ENCODE peak calls at places on chromosome 15, in five cellular contexts. P, U, R, S and X are unnamed samples.

GRCh38 chr15:99703603-99704443 is 29.4 kb downstream of the LYSMD4 start:
- DNase-seq in P (no peak), U (no peak), R (peak), S (no peak), X (peak)

GRCh38 chr15:101448336-101448735 is 41.2 kb downstream of the PCSK6 start:
- DNase-seq in P (no peak), U (no peak), R (no peak), S (no peak), X (no peak)

GRCh38 chr15:29087521-29088285 is 181.9 kb downstream of the NSMCE3 start:
- DNase-seq in P (no peak), U (no peak), R (no peak), S (no peak), X (no peak)

GRCh38 chr15:41648770-41649169 is 11.4 kb upstream of the MGA start:
- DNase-seq in P (no peak), U (no peak), R (no peak), S (no peak), X (no peak)

GRCh38 chr15:52649686-52650085 is 29.5 kb downstream of the ATOSA start:
- DNase-seq in P (no peak), U (no peak), R (no peak), S (no peak), X (no peak)

GRCh38 chr15:66070220-66070934 is 183.2 kb downstream of the MEGF11 start:
- DNase-seq in P (no peak), U (no peak), R (no peak), S (no peak), X (no peak)

GRCh38 chr15:92162657-92163056 is 231.0 kb upstream of the ST8SIA2 start:
- DNase-seq in P (no peak), U (no peak), R (no peak), S (no peak), X (no peak)

GRCh38 chr15:66099950-66100671 is 153.4 kb downstream of the MEGF11 start:
- DNase-seq in P (no peak), U (no peak), R (no peak), S (peak), X (no peak)

GRCh38 chr15:29942144-29942543 is 119.9 kb upstream of the TJP1 start:
- DNase-seq in P (no peak), U (no peak), R (no peak), S (no peak), X (no peak)

GRCh38 chr15:25905140-25905539 is 42.0 kb upstream of the ATP10A start:
- DNase-seq in P (no peak), U (no peak), R (no peak), S (no peak), X (no peak)

GRCh38 chr15:38054488-38054887 is 120.0 kb downstream of the TMCO5A start:
- DNase-seq in P (no peak), U (no peak), R (no peak), S (no peak), X (no peak)

GRCh38 chr15:54979949-54980348 is 216.8 kb downstream of the RSL24D1 start:
- DNase-seq in P (no peak), U (no peak), R (no peak), S (no peak), X (no peak)

GRCh38 chr15:86247249-86247955 is 167.7 kb downstream of the AGBL1 start:
- DNase-seq in P (no peak), U (no peak), R (no peak), S (no peak), X (no peak)

GRCh38 chr15:72118400-72118978 is at the start of gene SENP8:
- DNase-seq in P (no peak), U (no peak), R (no peak), S (no peak), X (peak)

GRCh38 chr15:42137461-42138261 is 18.8 kb downstream of the PLA2G4F start:
- DNase-seq in P (peak), U (no peak), R (peak), S (peak), X (peak)

GRCh38 chr15:80844011-80844732 is 65.0 kb downstream of the CEMIP start:
- DNase-seq in P (no peak), U (no peak), R (no peak), S (no peak), X (no peak)

GRCh38 chr15:82666606-82667005 is 19.4 kb upstream of the CPEB1 start:
- DNase-seq in P (no peak), U (no peak), R (no peak), S (peak), X (no peak)

GRCh38 chr15:62560943-62561571 is 396.0 kb upstream of the C2CD4B start:
- DNase-seq in P (no peak), U (no peak), R (no peak), S (peak), X (no peak)

GRCh38 chr15:29568840-29569532 is 253.3 kb downstream of the TJP1 start:
- DNase-seq in P (no peak), U (no peak), R (peak), S (peak), X (no peak)

GRCh38 chr15:81002254-81003022 is 1.7 kb downstream of the TLNRD1 start:
- DNase-seq in P (no peak), U (no peak), R (peak), S (peak), X (peak)

GRCh38 chr15:41849861-41850260 is 11.2 kb downstream of the PLA2G4B start:
- DNase-seq in P (no peak), U (no peak), R (no peak), S (no peak), X (no peak)

GRCh38 chr15:42140383-42141070 is 15.9 kb downstream of the PLA2G4F start:
- DNase-seq in P (peak), U (no peak), R (no peak), S (peak), X (no peak)

GRCh38 chr15:37014137-37014536 is 86.2 kb downstream of the MEIS2 start:
- DNase-seq in P (no peak), U (no peak), R (no peak), S (no peak), X (no peak)

DNA sequence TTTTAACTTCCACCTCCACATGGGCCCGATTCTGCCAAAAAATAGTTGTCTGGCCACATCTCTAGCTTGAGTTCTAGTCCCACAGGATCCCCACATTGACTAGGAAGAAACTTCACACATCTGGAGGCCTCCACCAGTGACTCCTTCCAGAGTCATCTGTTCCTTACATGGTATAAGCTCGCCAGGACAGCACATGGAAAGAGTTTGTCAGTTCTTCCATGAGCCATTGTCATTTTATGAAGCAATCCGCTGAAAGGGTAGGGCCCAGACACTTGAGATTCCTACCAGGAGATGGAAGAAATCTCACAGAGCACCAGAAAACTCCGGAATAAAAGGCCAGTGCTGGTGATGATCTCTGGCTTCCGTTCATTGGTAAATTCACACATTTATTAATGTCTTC is 350.5 kb upstream of the ICE2 start:
- DNase-seq in P (no peak), U (no peak), R (no peak), S (peak), X (no peak)
- TF ChIP-seq CTCF in P (no peak), U (no peak), R (no peak), S (no peak), X (no peak)

DNA sequence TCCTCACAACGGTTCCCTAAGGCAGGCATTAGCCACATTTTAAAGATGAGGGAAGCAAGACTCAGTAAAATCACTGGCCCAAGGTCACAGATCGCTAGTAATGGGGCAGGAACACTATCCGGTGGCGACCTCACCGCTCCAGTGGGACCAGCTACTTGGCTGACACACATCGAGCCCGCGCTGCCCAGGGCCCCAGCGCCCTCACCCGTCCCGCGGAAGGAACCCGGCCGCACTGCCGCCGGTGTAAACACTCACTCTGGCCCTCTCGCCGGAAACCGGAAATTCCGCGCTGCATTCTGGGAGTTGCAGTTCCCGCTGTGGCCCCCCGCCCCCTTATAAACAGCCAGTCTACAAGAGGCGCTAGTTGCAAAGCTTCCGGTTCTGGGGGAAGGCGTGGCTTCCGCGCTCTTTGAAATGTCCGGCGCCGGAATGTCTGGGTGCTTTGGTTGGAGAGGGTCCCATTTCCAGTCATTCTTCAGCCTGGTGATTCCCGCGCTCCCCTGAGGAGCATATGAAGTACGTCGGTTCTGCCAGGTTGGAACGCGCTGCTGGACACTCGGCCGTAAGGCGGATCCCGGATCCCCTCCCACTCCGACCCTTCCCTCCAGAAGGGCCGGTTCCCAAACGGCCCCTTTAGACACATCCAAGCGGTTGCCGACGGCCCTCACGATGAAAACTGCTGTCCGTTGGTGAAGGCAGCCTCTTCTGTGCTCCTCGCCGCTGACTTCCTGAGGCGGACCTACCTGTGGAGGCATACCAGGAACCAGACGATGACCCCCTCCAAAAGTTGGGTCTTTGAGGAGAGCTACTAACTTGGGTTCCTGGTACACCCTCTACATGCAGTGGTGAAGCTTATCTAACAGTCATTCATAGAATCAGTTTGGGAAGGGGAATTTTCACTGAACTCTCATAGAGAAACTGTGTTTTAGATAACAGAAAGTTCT is at the start of gene UBL7:
- DNase-seq in P (peak), U (peak), R (peak), S (peak), X (peak)
- TF ChIP-seq CTCF in P (peak), U (no peak), R (no peak), S (peak), X (no peak)

DNA sequence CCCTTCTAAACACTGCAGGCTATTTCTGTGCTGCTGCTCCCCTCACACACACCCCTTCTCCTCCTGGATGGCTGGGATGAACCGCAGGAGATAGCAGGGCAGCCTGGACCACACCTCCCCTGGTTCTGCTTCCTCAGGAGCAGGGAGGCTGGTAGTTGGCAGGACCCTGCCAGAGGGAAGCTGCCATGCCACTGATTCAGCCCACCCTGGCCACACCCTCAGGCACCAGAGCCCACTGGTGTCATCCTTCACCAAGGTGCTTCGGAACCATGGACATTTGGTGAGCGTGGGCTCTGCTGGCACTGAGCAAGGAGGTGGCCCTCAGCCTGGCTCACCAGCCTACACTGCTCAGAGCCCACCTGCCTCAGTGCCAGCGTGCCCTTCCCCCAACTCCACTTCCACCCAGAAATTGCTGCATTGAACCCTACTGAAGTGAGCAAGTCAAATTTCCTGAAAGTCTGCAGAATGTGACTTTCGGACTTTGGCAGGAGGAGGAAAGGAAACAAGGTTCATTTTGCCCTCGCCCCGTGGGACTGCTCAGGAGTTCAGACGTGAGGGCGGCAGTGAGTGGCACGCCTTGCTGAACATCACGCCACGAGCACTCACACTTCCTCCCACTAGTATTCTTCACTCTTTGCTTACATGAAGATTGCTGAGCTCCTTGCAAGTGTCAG is 26.3 kb downstream of the BMF start:
- DNase-seq in P (no peak), U (no peak), R (no peak), S (no peak), X (no peak)
- TF ChIP-seq CTCF in P (no peak), U (no peak), R (no peak), S (no peak), X (no peak)

GRCh38 chr15:45134046-45134445 is 4.3 kb downstream of the DUOX1 start:
- DNase-seq in P (no peak), U (no peak), R (no peak), S (no peak), X (no peak)

GRCh38 chr15:45133561-45133920 is 3.7 kb downstream of the DUOX1 start:
- DNase-seq in P (no peak), U (no peak), R (no peak), S (no peak), X (no peak)

GRCh38 chr15:45132844-45133560 is 3.2 kb downstream of the DUOX1 start:
- DNase-seq in P (no peak), U (no peak), R (no peak), S (no peak), X (no peak)

GRCh38 chr15:45136378-45136764 is 6.6 kb downstream of the DUOX1 start:
- DNase-seq in P (no peak), U (no peak), R (no peak), S (peak), X (no peak)

DNA sequence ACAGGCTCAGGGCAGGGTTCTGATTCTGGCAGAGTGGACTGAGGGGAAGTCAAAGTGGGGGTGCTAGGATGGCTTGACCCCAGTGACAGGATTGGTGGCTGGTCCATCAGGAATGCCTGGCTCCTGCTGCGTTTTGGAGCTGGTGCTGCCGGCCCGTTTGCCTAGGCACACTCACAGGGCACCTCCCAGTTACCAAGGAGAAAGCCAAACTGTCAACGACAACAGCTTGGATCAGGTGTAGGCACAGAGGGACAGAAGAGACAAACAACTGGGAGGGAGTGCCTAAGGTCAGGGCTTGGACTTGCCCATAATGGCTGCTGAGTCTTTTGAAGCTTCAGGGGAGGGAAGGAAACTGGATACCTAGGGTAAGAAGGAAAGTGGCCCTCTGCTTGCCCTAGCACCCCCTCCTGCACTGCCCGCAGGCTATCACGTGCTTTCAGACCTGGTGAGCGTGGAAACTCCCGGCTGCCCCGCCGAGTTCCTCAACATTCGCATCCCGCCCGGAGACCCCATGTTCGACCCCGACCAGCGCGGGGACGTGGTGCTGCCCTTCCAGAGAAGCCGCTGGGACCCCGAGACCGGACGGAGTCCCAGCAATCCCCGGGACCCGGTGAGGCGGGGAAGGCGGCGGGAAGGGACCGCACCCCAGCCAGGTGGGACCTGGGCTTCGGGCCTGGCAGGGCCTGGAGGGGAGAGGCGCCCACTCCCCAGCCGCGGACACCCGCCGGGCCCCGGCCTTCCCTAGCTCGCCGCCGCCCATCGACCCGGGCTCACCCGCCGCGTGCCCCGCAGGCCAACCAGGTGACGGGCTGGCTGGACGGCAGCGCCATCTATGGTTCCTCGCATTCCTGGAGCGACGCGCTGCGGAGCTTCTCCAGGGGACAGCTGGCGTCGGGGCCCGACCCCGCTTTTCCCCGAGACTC is 5.1 kb downstream of the DUOX1 start:
- DNase-seq in P (no peak), U (no peak), R (no peak), S (peak), X (no peak)
- TF ChIP-seq CTCF in P (no peak), U (no peak), R (no peak), S (peak), X (peak)

DNA sequence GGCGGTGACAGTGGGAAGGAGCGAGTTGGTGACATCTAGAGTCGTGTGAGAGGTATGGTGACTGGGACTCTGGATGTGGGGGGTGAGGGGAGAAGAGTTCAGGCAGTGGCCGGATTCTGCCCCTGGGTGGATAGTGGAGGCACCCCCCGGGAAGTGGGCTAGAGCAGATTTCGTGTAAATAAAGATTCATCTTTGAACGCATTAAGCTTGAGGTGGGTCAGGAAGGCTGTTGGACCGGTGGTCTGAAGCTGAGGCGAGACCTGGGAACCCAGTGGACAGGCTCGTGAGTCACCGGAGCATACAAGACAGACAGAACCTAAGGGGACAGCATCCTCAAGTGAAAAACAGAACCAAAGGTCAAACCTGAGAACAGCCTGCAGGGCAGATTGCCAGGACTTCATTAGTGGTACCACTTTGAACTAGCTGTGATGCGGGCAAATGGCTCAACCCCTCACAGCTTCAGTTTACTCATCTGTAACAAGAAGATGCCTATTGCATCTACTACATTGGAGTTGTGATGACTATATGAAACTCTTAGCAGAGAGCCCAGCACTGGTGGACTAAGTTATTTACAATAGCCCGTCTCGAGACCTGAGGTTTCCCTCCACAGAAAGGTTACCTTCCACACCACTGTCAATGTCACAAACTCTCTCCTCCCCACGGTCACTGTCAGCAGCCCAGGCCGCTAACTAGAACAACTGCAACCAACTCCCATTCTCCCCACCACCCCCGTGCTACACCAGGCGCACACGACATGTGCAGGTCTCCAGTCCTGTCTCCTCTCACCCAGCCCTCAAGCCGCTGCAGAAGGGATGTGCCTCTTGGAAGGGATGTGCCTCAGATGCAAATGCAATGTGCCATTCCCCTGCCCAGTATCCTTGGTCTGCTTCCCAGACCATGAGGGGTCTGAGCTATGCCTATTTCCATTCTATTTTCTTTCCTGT is 901 bp upstream of the CLN6 start:
- DNase-seq in P (no peak), U (no peak), R (peak), S (no peak), X (no peak)
- TF ChIP-seq CTCF in P (no peak), U (no peak), R (no peak), S (no peak), X (peak)

DNA sequence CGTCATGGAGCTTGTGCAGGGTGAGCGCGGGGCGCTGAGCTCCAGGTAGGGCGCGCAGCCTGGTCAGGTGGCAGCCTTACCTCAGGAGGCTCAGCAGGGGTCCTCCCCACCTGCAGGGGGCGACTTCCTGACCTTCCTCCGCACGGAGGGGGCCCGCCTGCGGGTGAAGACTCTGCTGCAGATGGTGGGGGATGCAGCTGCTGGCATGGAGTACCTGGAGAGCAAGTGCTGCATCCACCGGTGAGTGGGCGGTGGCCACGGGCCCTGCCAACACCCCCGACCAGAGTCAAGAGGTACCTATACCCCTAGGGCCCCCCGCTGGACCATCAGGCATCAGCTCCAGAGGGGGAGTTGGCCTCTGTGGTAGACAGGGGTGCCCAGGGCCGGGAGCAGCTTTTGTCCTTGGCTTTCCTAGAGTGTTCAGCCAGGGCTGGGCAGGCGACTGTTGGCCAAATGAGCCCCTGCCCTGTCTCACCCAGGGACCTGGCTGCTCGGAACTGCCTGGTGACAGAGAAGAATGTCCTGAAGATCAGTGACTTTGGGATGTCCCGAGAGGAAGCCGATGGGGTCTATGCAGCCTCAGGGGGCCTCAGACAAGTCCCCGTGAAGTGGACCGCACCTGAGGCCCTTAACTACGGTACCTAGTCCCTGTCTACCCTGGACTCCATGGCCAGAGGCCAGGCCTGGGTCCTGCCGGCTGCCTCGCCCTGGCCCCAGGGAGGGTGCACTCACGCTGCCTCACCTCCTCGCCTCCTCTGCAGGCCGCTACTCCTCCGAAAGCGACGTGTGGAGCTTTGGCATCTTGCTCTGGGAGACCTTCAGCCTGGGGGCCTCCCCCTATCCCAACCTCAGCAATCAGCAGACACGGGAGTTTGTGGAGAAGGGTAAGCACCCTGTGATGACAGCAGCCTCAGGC is 9.1 kb downstream of the FES start:
- DNase-seq in P (no peak), U (no peak), R (no peak), S (no peak), X (no peak)
- TF ChIP-seq CTCF in P (no peak), U (no peak), R (no peak), S (no peak), X (no peak)

GRCh38 chr15:68631621-68632051 is 52.8 kb downstream of the CORO2B start:
- DNase-seq in P (no peak), U (no peak), R (no peak), S (peak), X (no peak)
- TF ChIP-seq CTCF in P (no peak), U (no peak), R (no peak), S (peak), X (no peak)